ENCODE peak calls at places on chromosomes 4 and X, in five cellular contexts. M, U, F, C and N are unnamed samples.
A peak's percentile ranks its signal among the peaks of the same experiment; 100 is the strongest.

GRCh38 chr4:87092389-87093141 is 127.9 kb downstream of the KLHL8 start:
- DNase-seq in U (peak; percentile 68), C (peak; percentile 47), F (peak; percentile 88), M (peak; percentile 98), N (no peak)

GRCh38 chr4:139581096-139581495 is 25.1 kb upstream of the SETD7 start:
- DNase-seq in M (no peak), U (no peak), F (no peak), C (no peak), N (no peak)

GRCh38 chr4:25913056-25913850 is 767 bp upstream of the SMIM20 start:
- DNase-seq in F (no peak), M (no peak), C (peak; percentile 38), U (peak; percentile 67), N (no peak)

GRCh38 chrX:23754664-23755063 is 11.6 kb upstream of the ACOT9 start:
- DNase-seq in F (no peak), C (no peak), U (no peak), M (no peak), N (no peak)

GRCh38 chr4:87918314-87919058 is 57.0 kb upstream of the SPP1 start:
- DNase-seq in C (no peak), M (no peak), U (no peak), F (no peak), N (no peak)

GRCh38 chrX:21905209-21905735 is 35.2 kb upstream of the SMS start:
- DNase-seq in M (no peak), U (no peak), C (no peak), F (no peak), N (no peak)

GRCh38 chr4:135227842-135228241 is 1026.3 kb upstream of the PABPC4L start:
- DNase-seq in M (no peak), U (no peak), F (no peak), C (no peak), N (no peak)

GRCh38 chr4:140268441-140268840 is 105.0 kb upstream of the SCOC start:
- DNase-seq in U (no peak), C (no peak), F (no peak), M (no peak), N (no peak)

GRCh38 chrX:124086411-124086810 is 124.9 kb downstream of the STAG2 start:
- DNase-seq in F (no peak), M (no peak), U (no peak), C (no peak), N (no peak)

GRCh38 chrX:30910124-30910860 is 21.2 kb upstream of the TAB3 start:
- DNase-seq in M (no peak), F (peak; percentile 6), C (no peak), U (no peak), N (no peak)

GRCh38 chrX:15215366-15215765 is 54.5 kb downstream of the ASB9 start:
- DNase-seq in M (no peak), F (no peak), U (no peak), C (no peak), N (no peak)

GRCh38 chrX:113973706-113974105 is 610.2 kb upstream of the HTR2C start:
- DNase-seq in U (no peak), C (no peak), M (no peak), F (no peak), N (no peak)

GRCh38 chr4:101753702-101754101 is 36.8 kb upstream of the BANK1 start:
- DNase-seq in U (no peak), C (no peak), M (no peak), F (peak; percentile 56), N (no peak)

GRCh38 chr4:7185487-7186030 is 6.8 kb upstream of the SORCS2 start:
- DNase-seq in U (no peak), C (no peak), M (no peak), F (no peak), N (no peak)

GRCh38 chrX:150162141-150162540 is 201.0 kb upstream of the MAMLD1 start:
- DNase-seq in C (no peak), M (peak; percentile 32), U (no peak), F (no peak), N (peak; percentile 56)

GRCh38 chrX:18425199-18426003 is at the start of gene CDKL5:
- DNase-seq in C (peak; percentile 91), U (peak; percentile 94), M (peak; percentile 94), F (peak; percentile 97), N (peak; percentile 98)

GRCh38 chrX:118189628-118190027 is 73.0 kb upstream of the KLHL13 start:
- DNase-seq in C (no peak), F (no peak), U (no peak), M (no peak), N (no peak)

GRCh38 chr4:24888945-24889344 is 23.9 kb downstream of the CCDC149 start:
- DNase-seq in C (no peak), F (no peak), U (no peak), M (no peak), N (no peak)

GRCh38 chrX:65696613-65697012 is 29.2 kb downstream of the MSN start:
- DNase-seq in U (no peak), F (no peak), C (no peak), M (no peak), N (no peak)

GRCh38 chr4:116180056-116180690 is 905.2 kb downstream of the TRAM1L1 start:
- DNase-seq in C (no peak), F (peak; percentile 5), M (peak; percentile 4), U (no peak), N (no peak)

GRCh38 chr4:73735231-73735630 is 5.1 kb upstream of the CXCL8 start:
- DNase-seq in M (peak; percentile 35), U (no peak), C (no peak), F (no peak), N (no peak)

GRCh38 chr4:167219090-167219489 is 15.2 kb downstream of the SPOCK3 start:
- DNase-seq in C (no peak), U (no peak), M (no peak), F (no peak), N (no peak)

GRCh38 chr4:41154814-41155177 is 59.5 kb downstream of the APBB2 start:
- DNase-seq in C (no peak), F (no peak), M (no peak), U (no peak), N (no peak)

GRCh38 chrX:100687546-100687945 is 43.5 kb downstream of the SRPX2 start:
- DNase-seq in F (no peak), C (no peak), U (no peak), M (no peak), N (no peak)

GRCh38 chr4:28378109-28378830 is 1517.6 kb downstream of the STIM2 start:
- DNase-seq in C (no peak), U (no peak), F (no peak), M (no peak), N (no peak)

GRCh38 chr4:153467154-153467896 is 1.2 kb downstream of the TMEM131L start:
- DNase-seq in C (no peak), F (no peak), U (peak; percentile 74), M (peak; percentile 64), N (no peak)

GRCh38 chrX:3134316-3134715 is 93.0 kb downstream of the ARSF start:
- DNase-seq in F (no peak), M (no peak), C (no peak), U (no peak), N (no peak)

GRCh38 chr4:2583517-2583916 is 47.1 kb downstream of the FAM193A start:
- DNase-seq in C (no peak), M (peak; percentile 89), F (peak; percentile 64), U (no peak), N (no peak)

DNA sequence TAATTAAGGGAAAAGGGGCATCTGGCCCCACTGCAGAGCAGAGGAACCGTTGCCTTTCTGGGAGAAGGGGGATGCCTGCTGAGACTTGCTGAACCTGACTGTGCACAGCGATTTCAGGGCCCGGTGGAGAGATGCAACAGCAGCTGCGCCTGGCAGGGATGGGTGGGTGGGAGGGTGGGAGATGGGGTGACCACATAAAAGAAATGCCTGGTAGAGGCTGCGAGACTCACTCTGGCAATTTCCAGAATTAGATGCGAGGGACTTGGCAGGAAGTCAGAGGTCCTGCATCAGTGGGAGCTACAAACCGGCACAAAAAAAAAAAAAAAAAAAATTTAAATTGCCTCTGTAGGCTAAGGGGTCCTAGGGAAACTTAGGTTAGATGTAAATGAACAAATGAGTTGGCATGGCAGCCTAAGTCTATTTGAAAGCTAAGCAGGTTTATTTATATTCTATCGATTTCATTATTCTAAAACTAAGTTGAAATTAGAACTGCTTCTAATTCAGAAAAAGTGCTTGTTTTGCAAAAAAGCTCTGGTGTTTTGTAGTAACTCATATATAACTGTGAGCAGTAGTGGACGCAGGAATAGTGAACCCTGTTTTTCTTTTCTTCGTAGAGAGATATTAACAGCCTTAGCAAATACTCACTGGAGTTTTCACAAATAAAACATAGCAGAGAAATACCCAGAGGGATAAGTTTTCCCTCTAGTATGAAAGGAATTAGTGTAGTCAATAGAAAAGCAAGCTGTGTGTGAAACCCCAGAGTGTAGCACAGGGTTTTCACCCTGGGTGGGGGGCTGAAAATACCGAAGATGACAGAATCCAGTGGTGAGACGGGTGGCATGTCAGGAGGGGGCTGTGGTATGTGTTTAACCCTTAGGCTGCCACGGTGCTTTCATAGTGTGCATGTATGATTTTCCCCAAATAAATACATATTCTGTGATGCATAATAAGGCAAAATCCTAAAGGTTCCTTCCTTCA is 130.1 kb downstream of the EGF start:
- DNase-seq in U (no peak), M (no peak), F (no peak), C (no peak), N (no peak)
- TF ChIP-seq CTCF in U (no peak), M (no peak), F (no peak), C (no peak), N (no peak)

DNA sequence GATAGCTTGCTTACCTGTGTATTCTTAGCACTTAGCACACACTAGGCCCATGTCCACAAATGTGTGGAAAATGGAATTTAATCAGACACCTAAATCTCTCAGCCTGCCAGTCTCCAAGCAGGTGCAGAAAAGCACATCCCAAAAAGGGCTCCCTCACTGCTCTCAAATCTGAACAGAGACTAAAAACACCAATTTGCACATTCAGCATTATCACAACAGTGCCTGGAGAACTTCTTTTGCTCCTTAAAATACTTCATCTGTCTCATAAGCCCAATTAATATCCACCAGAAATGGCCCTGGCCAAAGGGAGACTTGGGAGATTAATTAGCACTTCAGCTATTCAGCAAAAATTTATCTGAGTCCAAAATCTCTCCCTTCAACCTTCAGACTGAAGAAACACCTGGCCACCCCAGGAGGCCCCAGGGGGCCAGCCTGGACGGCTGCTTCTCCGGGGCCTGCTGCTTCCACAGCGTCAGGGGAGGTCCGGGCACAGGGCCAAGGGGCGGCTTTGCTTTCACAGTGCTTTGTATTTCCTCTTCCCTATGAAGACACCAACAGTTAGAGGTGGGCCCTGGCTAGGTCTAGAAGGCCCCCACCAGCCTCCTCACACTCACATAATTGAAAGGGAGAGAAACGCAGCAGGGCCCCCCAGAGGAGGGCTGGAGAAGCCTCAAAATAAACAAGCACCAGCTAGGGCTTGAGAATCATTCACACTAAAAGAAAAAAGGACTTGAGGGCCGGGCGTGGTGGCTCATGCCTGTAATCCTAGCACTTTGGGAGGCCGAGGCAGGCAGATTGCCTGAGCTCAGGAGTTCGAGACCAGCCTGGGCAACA is 18.0 kb downstream of the SCD5 start:
- DNase-seq in M (no peak), F (peak; percentile 83), U (peak; percentile 72), C (peak; percentile 77), N (peak; percentile 88)
- TF ChIP-seq CTCF in M (no peak), F (no peak), U (no peak), C (no peak), N (peak; percentile 34)

GRCh38 chrX:78119521-78120227 is 15.6 kb downstream of the PGK1 start:
- DNase-seq in F (no peak), C (no peak), M (no peak), U (no peak), N (no peak)
- TF ChIP-seq CTCF in F (peak; percentile 25), C (no peak), M (peak; percentile 50), U (peak; percentile 22), N (peak; percentile 38)

DNA sequence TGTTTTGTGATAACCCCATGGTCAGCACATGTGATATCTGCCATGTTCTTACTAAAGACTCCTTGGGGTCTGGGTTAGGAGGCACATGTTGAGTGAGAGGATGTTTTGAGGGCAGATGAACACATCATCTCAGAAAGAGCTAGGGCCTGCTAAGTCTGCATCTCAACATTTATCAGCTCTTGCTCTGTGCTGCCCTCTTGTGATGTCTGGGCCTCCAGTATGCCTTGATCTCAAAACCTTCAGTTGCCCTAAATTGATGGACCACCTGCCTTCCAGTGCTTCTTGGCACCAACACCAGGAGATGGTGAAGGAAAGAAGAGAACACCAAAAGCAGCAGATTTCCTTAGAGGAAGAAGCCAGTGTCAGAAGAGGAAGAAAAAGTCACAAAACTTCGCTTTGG is 22.5 kb downstream of the MID1 start:
- DNase-seq in U (no peak), M (no peak), C (no peak), F (peak; percentile 44), N (no peak)
- TF ChIP-seq CTCF in U (peak; percentile 43), M (peak; percentile 65), C (no peak), F (peak; percentile 43), N (peak; percentile 49)